ENCODE peak calls at places on chromosome 2, in six cellular contexts. One of them, this sample, is unnamed.

GRCh38 chr2:20634430-20635095 is 16.3 kb downstream of the HS1BP3 start:
- DNase-seq in astrocyte: peak; percentile 49
- DNase-seq in GM23248: peak; percentile 64
- DNase-seq in PC-3: peak; percentile 59
- DNase-seq in PC-9: peak; percentile 63
- DNase-seq in hepatocyte: no peak
- DNase-seq in this sample: peak; percentile 60

GRCh38 chr2:946073-947005 is 4.3 kb upstream of the SNTG2 start:
- DNase-seq in astrocyte: no peak
- DNase-seq in GM23248: no peak
- DNase-seq in PC-3: no peak
- DNase-seq in PC-9: no peak
- DNase-seq in hepatocyte: no peak
- DNase-seq in this sample: no peak

GRCh38 chr2:223764796-223765195 is 72.6 kb downstream of the AP1S3 start:
- DNase-seq in astrocyte: no peak
- DNase-seq in GM23248: no peak
- DNase-seq in PC-3: no peak
- DNase-seq in PC-9: no peak
- DNase-seq in hepatocyte: no peak
- DNase-seq in this sample: no peak

GRCh38 chr2:132977812-132978529 is 308.0 kb upstream of the LYPD1 start:
- DNase-seq in astrocyte: peak; percentile 73
- DNase-seq in GM23248: peak; percentile 47
- DNase-seq in PC-3: peak; percentile 50
- DNase-seq in PC-9: no peak
- DNase-seq in hepatocyte: no peak
- DNase-seq in this sample: peak; percentile 26

GRCh38 chr2:97991081-97991856 is 4.5 kb downstream of the TMEM131 start:
- DNase-seq in astrocyte: no peak
- DNase-seq in GM23248: no peak
- DNase-seq in PC-3: no peak
- DNase-seq in PC-9: no peak
- DNase-seq in hepatocyte: no peak
- DNase-seq in this sample: no peak

GRCh38 chr2:176619504-176619903 is 350.3 kb downstream of the MTX2 start:
- DNase-seq in astrocyte: no peak
- DNase-seq in GM23248: no peak
- DNase-seq in PC-3: no peak
- DNase-seq in PC-9: no peak
- DNase-seq in hepatocyte: no peak
- DNase-seq in this sample: no peak

GRCh38 chr2:128442053-128442751 is 123.5 kb upstream of the HS6ST1 start:
- DNase-seq in astrocyte: no peak
- DNase-seq in GM23248: no peak
- DNase-seq in PC-3: no peak
- DNase-seq in PC-9: no peak
- DNase-seq in hepatocyte: peak; percentile 84
- DNase-seq in this sample: no peak

GRCh38 chr2:184463102-184463865 is 135.0 kb upstream of the ZNF804A start:
- DNase-seq in astrocyte: no peak
- DNase-seq in GM23248: no peak
- DNase-seq in PC-3: no peak
- DNase-seq in PC-9: no peak
- DNase-seq in hepatocyte: peak; percentile 49
- DNase-seq in this sample: no peak

GRCh38 chr2:23767871-23768611 is 158.9 kb downstream of the ATAD2B start:
- DNase-seq in astrocyte: no peak
- DNase-seq in GM23248: no peak
- DNase-seq in PC-3: no peak
- DNase-seq in PC-9: no peak
- DNase-seq in hepatocyte: no peak
- DNase-seq in this sample: peak; percentile 77

GRCh38 chr2:120383631-120384477 is 37.9 kb downstream of the INHBB start:
- DNase-seq in astrocyte: no peak
- DNase-seq in GM23248: no peak
- DNase-seq in PC-3: no peak
- DNase-seq in PC-9: no peak
- DNase-seq in hepatocyte: no peak
- DNase-seq in this sample: no peak

GRCh38 chr2:80233333-80233732 is 71.2 kb downstream of the LRRTM1 start:
- DNase-seq in astrocyte: no peak
- DNase-seq in GM23248: no peak
- DNase-seq in PC-3: no peak
- DNase-seq in PC-9: no peak
- DNase-seq in hepatocyte: no peak
- DNase-seq in this sample: no peak

GRCh38 chr2:31523871-31524492 is 56.8 kb downstream of the SRD5A2 start:
- DNase-seq in astrocyte: peak; percentile 15
- DNase-seq in GM23248: peak; percentile 61
- DNase-seq in PC-3: peak; percentile 86
- DNase-seq in PC-9: peak; percentile 45
- DNase-seq in hepatocyte: peak; percentile 75
- DNase-seq in this sample: peak; percentile 46

GRCh38 chr2:109218087-109218791 is 89.2 kb downstream of the SH3RF3 start:
- DNase-seq in astrocyte: peak; percentile 73
- DNase-seq in GM23248: no peak
- DNase-seq in PC-3: peak; percentile 46
- DNase-seq in PC-9: no peak
- DNase-seq in hepatocyte: no peak
- DNase-seq in this sample: peak; percentile 74

GRCh38 chr2:226211439-226211838 is 588.2 kb downstream of the IRS1 start:
- DNase-seq in astrocyte: peak; percentile 88
- DNase-seq in GM23248: peak; percentile 84
- DNase-seq in PC-3: peak; percentile 94
- DNase-seq in PC-9: no peak
- DNase-seq in hepatocyte: no peak
- DNase-seq in this sample: peak; percentile 70

GRCh38 chr2:234450431-234451095 is 46.3 kb downstream of the ARL4C start:
- DNase-seq in astrocyte: no peak
- DNase-seq in GM23248: no peak
- DNase-seq in PC-3: no peak
- DNase-seq in PC-9: no peak
- DNase-seq in hepatocyte: no peak
- DNase-seq in this sample: no peak

GRCh38 chr2:234676859-234677450 is 180.1 kb upstream of the ARL4C start:
- DNase-seq in astrocyte: no peak
- DNase-seq in GM23248: no peak
- DNase-seq in PC-3: no peak
- DNase-seq in PC-9: no peak
- DNase-seq in hepatocyte: no peak
- DNase-seq in this sample: no peak

GRCh38 chr2:231396058-231396821 is 730 bp downstream of the B3GNT7 start:
- DNase-seq in astrocyte: no peak
- DNase-seq in GM23248: no peak
- DNase-seq in PC-3: no peak
- DNase-seq in PC-9: no peak
- DNase-seq in hepatocyte: no peak
- DNase-seq in this sample: no peak
- TF ChIP-seq EZH2 in astrocyte: peak; percentile 88
- TF ChIP-seq EZH2 in GM23248: peak; percentile 90
- TF ChIP-seq EZH2 in PC-3: no peak
- TF ChIP-seq EZH2 in PC-9: no peak
- TF ChIP-seq EZH2 in hepatocyte: peak; percentile 8
- TF ChIP-seq EZH2 in this sample: peak; percentile 34

GRCh38 chr2:55922488-55922887 is 1.1 kb downstream of the EFEMP1 start:
- DNase-seq in astrocyte: peak; percentile 47
- DNase-seq in GM23248: peak; percentile 16
- DNase-seq in PC-3: no peak
- DNase-seq in PC-9: no peak
- DNase-seq in hepatocyte: peak; percentile 36
- DNase-seq in this sample: peak; percentile 45

GRCh38 chr2:55926974-55927373 is 3.4 kb upstream of the EFEMP1 start:
- DNase-seq in astrocyte: no peak
- DNase-seq in GM23248: no peak
- DNase-seq in PC-3: no peak
- DNase-seq in PC-9: no peak
- DNase-seq in hepatocyte: no peak
- DNase-seq in this sample: no peak

GRCh38 chr2:55923091-55923977 is at the start of gene EFEMP1:
- DNase-seq in astrocyte: peak; percentile 58
- DNase-seq in GM23248: peak; percentile 79
- DNase-seq in PC-3: peak; percentile 69
- DNase-seq in PC-9: peak; percentile 80
- DNase-seq in hepatocyte: peak; percentile 80
- DNase-seq in this sample: peak; percentile 87

GRCh38 chr2:55926246-55926645 is 2.7 kb upstream of the EFEMP1 start:
- DNase-seq in astrocyte: no peak
- DNase-seq in GM23248: no peak
- DNase-seq in PC-3: no peak
- DNase-seq in PC-9: no peak
- DNase-seq in hepatocyte: no peak
- DNase-seq in this sample: no peak

GRCh38 chr2:55923978-55924325 is 370 bp upstream of the EFEMP1 start:
- DNase-seq in astrocyte: no peak
- DNase-seq in GM23248: no peak
- DNase-seq in PC-3: no peak
- DNase-seq in PC-9: no peak
- DNase-seq in hepatocyte: no peak
- DNase-seq in this sample: no peak
- TF ChIP-seq EZH2 in astrocyte: no peak
- TF ChIP-seq EZH2 in GM23248: no peak
- TF ChIP-seq EZH2 in PC-3: no peak
- TF ChIP-seq EZH2 in PC-9: no peak
- TF ChIP-seq EZH2 in hepatocyte: no peak
- TF ChIP-seq EZH2 in this sample: no peak

DNA sequence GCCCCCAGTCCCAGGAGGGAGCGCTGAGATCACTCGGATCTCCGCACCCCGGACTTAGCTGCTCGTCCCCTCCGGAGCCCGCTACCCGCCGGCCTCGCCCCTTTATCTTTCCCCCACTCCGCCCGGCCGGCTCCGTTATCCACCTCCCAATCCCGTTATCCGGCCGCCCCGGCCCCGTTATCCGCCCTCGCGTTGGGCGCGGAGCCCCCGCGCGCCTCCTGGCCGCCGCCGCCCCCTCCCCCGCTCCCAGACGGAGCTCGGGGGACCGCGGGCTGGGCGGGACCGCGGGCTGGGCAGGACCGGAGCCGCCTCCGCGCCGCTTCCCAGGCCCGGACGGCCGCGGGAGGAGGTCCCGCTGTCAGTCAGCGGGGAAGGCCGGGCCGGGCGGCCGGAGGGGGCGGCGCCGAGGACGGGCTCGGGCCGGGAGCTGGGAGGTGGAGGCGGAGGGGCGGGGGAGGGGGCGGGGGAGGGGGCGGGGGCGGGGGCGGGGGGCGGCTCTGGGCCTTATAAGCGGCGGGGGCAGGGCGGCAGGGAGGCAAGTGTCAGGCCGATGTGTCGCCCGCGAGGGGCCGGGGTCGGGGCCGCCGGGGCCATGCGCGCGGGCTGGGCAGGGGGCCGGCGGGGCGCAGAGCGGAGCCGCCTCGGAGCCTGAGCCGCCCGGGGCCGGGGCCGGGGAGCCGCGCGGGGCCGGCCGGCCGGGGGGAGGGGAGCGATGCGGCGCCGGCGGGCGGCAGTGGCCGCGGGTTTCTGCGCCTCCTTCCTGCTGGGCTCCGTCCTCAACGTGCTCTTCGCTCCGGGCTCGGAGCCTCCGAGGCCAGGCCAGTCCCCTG is at the start of gene PKDCC:
- DNase-seq in astrocyte: peak; percentile 61
- DNase-seq in GM23248: peak; percentile 86
- DNase-seq in PC-3: peak; percentile 65
- DNase-seq in PC-9: peak; percentile 81
- DNase-seq in hepatocyte: peak; percentile 94
- DNase-seq in this sample: peak; percentile 28
- TF ChIP-seq EZH2 in astrocyte: peak; percentile 12
- TF ChIP-seq EZH2 in GM23248: no peak
- TF ChIP-seq EZH2 in PC-3: no peak
- TF ChIP-seq EZH2 in PC-9: no peak
- TF ChIP-seq EZH2 in hepatocyte: no peak
- TF ChIP-seq EZH2 in this sample: no peak

DNA sequence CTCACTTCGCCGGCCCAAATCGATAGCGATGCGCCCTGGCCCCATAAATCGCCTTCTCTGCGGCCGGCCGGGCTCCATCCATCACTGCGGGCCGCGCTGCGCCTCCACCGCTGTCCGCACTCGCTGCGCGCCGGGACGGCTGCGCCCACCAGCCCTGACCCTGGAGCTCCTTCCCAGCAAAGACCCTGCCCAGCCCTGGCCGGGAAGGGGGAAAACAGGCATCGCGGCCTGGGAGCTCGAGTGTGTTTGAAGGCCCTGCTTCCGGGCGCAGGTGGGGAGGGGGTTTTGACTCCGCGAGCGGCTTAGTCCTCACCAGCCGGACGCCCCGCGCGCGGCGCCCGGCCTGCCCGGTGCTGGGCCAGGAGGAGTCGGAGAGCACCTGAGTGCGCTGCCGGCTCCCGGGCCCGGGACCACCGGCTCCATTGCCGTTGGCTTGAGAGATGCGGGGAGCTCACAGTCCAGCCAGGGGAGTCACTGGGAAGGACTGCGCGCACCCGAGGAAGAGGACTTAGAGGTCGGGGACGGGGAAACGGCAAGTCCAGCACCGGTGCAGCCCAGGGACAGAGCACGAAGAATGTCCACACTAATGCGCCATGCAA is 1.1 kb downstream of the PAX8 start:
- DNase-seq in astrocyte: no peak
- DNase-seq in GM23248: peak; percentile 26
- DNase-seq in PC-3: no peak
- DNase-seq in PC-9: no peak
- DNase-seq in hepatocyte: no peak
- DNase-seq in this sample: no peak
- TF ChIP-seq EZH2 in astrocyte: peak; percentile 8
- TF ChIP-seq EZH2 in GM23248: no peak
- TF ChIP-seq EZH2 in PC-3: no peak
- TF ChIP-seq EZH2 in PC-9: no peak
- TF ChIP-seq EZH2 in hepatocyte: peak; percentile 94
- TF ChIP-seq EZH2 in this sample: no peak

GRCh38 chr2:208570066-208570465 is 163.5 kb downstream of the PTH2R start:
- DNase-seq in astrocyte: no peak
- DNase-seq in GM23248: no peak
- DNase-seq in PC-3: no peak
- DNase-seq in PC-9: no peak
- DNase-seq in hepatocyte: no peak
- DNase-seq in this sample: no peak
- TF ChIP-seq EZH2 in astrocyte: no peak
- TF ChIP-seq EZH2 in GM23248: no peak
- TF ChIP-seq EZH2 in PC-3: no peak
- TF ChIP-seq EZH2 in PC-9: no peak
- TF ChIP-seq EZH2 in hepatocyte: no peak
- TF ChIP-seq EZH2 in this sample: no peak

GRCh38 chr2:218895758-218896500 is 15.3 kb downstream of the WNT10A start:
- DNase-seq in astrocyte: no peak
- DNase-seq in GM23248: no peak
- DNase-seq in PC-3: peak; percentile 39
- DNase-seq in PC-9: peak; percentile 68
- DNase-seq in hepatocyte: no peak
- DNase-seq in this sample: no peak

GRCh38 chr2:218898109-218898878 is 17.6 kb downstream of the WNT10A start:
- DNase-seq in astrocyte: no peak
- DNase-seq in GM23248: peak; percentile 78
- DNase-seq in PC-3: peak; percentile 64
- DNase-seq in PC-9: peak; percentile 71
- DNase-seq in hepatocyte: peak; percentile 81
- DNase-seq in this sample: peak; percentile 36

GRCh38 chr2:218895326-218895725 is 14.7 kb downstream of the WNT10A start:
- DNase-seq in astrocyte: no peak
- DNase-seq in GM23248: no peak
- DNase-seq in PC-3: peak; percentile 81
- DNase-seq in PC-9: peak; percentile 82
- DNase-seq in hepatocyte: peak; percentile 60
- DNase-seq in this sample: peak; percentile 52

GRCh38 chr2:218897394-218898108 is 16.9 kb downstream of the WNT10A start:
- DNase-seq in astrocyte: no peak
- DNase-seq in GM23248: no peak
- DNase-seq in PC-3: no peak
- DNase-seq in PC-9: no peak
- DNase-seq in hepatocyte: no peak
- DNase-seq in this sample: no peak

GRCh38 chr2:218896501-218897393 is 16.1 kb downstream of the WNT10A start:
- DNase-seq in astrocyte: peak; percentile 41
- DNase-seq in GM23248: no peak
- DNase-seq in PC-3: peak; percentile 69
- DNase-seq in PC-9: peak; percentile 92
- DNase-seq in hepatocyte: peak; percentile 74
- DNase-seq in this sample: peak; percentile 80
- TF ChIP-seq EZH2 in astrocyte: peak; percentile 21
- TF ChIP-seq EZH2 in GM23248: no peak
- TF ChIP-seq EZH2 in PC-3: no peak
- TF ChIP-seq EZH2 in PC-9: no peak
- TF ChIP-seq EZH2 in hepatocyte: no peak
- TF ChIP-seq EZH2 in this sample: no peak

This sample was measured in mammary epithelial cell.